ENCODE peak calls at places on chromosomes 2 and 18, in four cellular contexts. One of them, this sample, is unnamed.

GRCh38 chr2:240219208-240219890 is 78.9 kb upstream of the OTOS start:
- DNase-seq in Kasumi-1: no peak
- DNase-seq in NCI-H69: no peak
- DNase-seq in stomach: peak; percentile 3
- DNase-seq in this sample: no peak

GRCh38 chr2:18378020-18378653 is 182.3 kb downstream of the RDH14 start:
- DNase-seq in NCI-H69: peak; percentile 21
- DNase-seq in Kasumi-1: peak; percentile 65
- DNase-seq in stomach: no peak
- DNase-seq in this sample: no peak

GRCh38 chr2:133097666-133098065 is 427.7 kb upstream of the LYPD1 start:
- DNase-seq in NCI-H69: no peak
- DNase-seq in Kasumi-1: no peak
- DNase-seq in stomach: no peak
- DNase-seq in this sample: no peak

GRCh38 chr2:112004246-112004645 is 50.8 kb upstream of the TMEM87B start:
- DNase-seq in Kasumi-1: peak; percentile 91
- DNase-seq in stomach: peak; percentile 36
- DNase-seq in NCI-H69: no peak
- DNase-seq in this sample: peak; percentile 66

GRCh38 chr2:120737802-120738516 is 2.3 kb downstream of the GLI2 start:
- DNase-seq in Kasumi-1: no peak
- DNase-seq in stomach: peak; percentile 71
- DNase-seq in NCI-H69: peak; percentile 71
- DNase-seq in this sample: peak; percentile 29

GRCh38 chr2:225293638-225294037 is 105.9 kb upstream of the NYAP2 start:
- DNase-seq in NCI-H69: no peak
- DNase-seq in Kasumi-1: no peak
- DNase-seq in stomach: no peak
- DNase-seq in this sample: no peak

GRCh38 chr2:64797881-64798590 is 144.3 kb upstream of the SERTAD2 start:
- DNase-seq in stomach: peak; percentile 65
- DNase-seq in Kasumi-1: no peak
- DNase-seq in NCI-H69: peak; percentile 57
- DNase-seq in this sample: peak; percentile 51

GRCh38 chr2:234666911-234667310 is 170.0 kb upstream of the ARL4C start:
- DNase-seq in NCI-H69: no peak
- DNase-seq in stomach: no peak
- DNase-seq in Kasumi-1: no peak
- DNase-seq in this sample: no peak

GRCh38 chr2:102386867-102387541 is 31.4 kb downstream of the IL18R1 start:
- DNase-seq in NCI-H69: no peak
- DNase-seq in stomach: no peak
- DNase-seq in Kasumi-1: no peak
- DNase-seq in this sample: no peak

GRCh38 chr2:105915005-105915558 is 170.4 kb downstream of the NCK2 start:
- DNase-seq in Kasumi-1: no peak
- DNase-seq in NCI-H69: no peak
- DNase-seq in stomach: no peak
- DNase-seq in this sample: no peak

GRCh38 chr2:16115881-16116830 is 175.8 kb downstream of the MYCN start:
- DNase-seq in NCI-H69: no peak
- DNase-seq in Kasumi-1: no peak
- DNase-seq in stomach: no peak
- DNase-seq in this sample: no peak

GRCh38 chr18:48541026-48541746 is 2.4 kb downstream of the CTIF start:
- DNase-seq in Kasumi-1: peak; percentile 39
- DNase-seq in stomach: peak; percentile 74
- DNase-seq in NCI-H69: peak; percentile 91
- DNase-seq in this sample: peak; percentile 76

GRCh38 chr2:191065785-191066184 is 51.8 kb upstream of the STAT1 start:
- DNase-seq in stomach: no peak
- DNase-seq in NCI-H69: no peak
- DNase-seq in Kasumi-1: no peak
- DNase-seq in this sample: no peak

GRCh38 chr18:10453885-10454772 is at the start of gene APCDD1:
- DNase-seq in Kasumi-1: no peak
- DNase-seq in NCI-H69: peak; percentile 97
- DNase-seq in stomach: peak; percentile 64
- DNase-seq in this sample: peak; percentile 67

GRCh38 chr2:8535821-8536685 is 145.8 kb upstream of the ID2 start:
- DNase-seq in NCI-H69: no peak
- DNase-seq in stomach: no peak
- DNase-seq in Kasumi-1: peak; percentile 52
- DNase-seq in this sample: no peak

GRCh38 chr18:58793361-58793760 is 71.3 kb upstream of the ZNF532 start:
- DNase-seq in NCI-H69: no peak
- DNase-seq in stomach: no peak
- DNase-seq in Kasumi-1: no peak
- DNase-seq in this sample: no peak

GRCh38 chr2:46793423-46794416 is 121.9 kb downstream of the MCFD2 start:
- DNase-seq in NCI-H69: peak; percentile 3
- DNase-seq in Kasumi-1: no peak
- DNase-seq in stomach: peak; percentile 65
- DNase-seq in this sample: no peak

GRCh38 chr2:190178066-190178722 is 115.7 kb upstream of the MSTN start:
- DNase-seq in stomach: no peak
- DNase-seq in Kasumi-1: no peak
- DNase-seq in NCI-H69: no peak
- DNase-seq in this sample: no peak

GRCh38 chr2:170535552-170535951 is 179.6 kb upstream of the SP5 start:
- DNase-seq in stomach: no peak
- DNase-seq in NCI-H69: no peak
- DNase-seq in Kasumi-1: no peak
- DNase-seq in this sample: no peak

GRCh38 chr18:59697236-59697932 is at the start of gene CCBE1:
- DNase-seq in stomach: peak; percentile 79
- DNase-seq in NCI-H69: peak; percentile 98
- DNase-seq in Kasumi-1: no peak
- DNase-seq in this sample: peak; percentile 69

This sample was measured in lung.